ENCODE peak calls at places on chromosomes 2 and 18, in four cellular contexts. P is kidney tubule cell; Q is activated CD4-positive, alpha-beta T cell treated with anti-CD3 and anti-CD28 coated beads, Interleukin-2, amount 10 ng/mL, durations not matched to agents 7 days and 5 days; A is hepatic stellate cell. Y is an unnamed sample.

GRCh38 chr18:37294951-37295350 is 270.6 kb downstream of the CELF4 start:
- DNase-seq in P (peak; percentile 32), A (no peak), Q (no peak), Y (no peak)

GRCh38 chr2:166439078-166439477 is 55.0 kb downstream of the SCN7A start:
- DNase-seq in Q (no peak), P (no peak), A (no peak), Y (no peak)

GRCh38 chr2:125853626-125854025 is 802.3 kb upstream of the GYPC start:
- DNase-seq in Q (no peak), P (no peak), A (no peak), Y (no peak)

GRCh38 chr2:76684762-76685161 is 837.4 kb downstream of the LRRTM4 start:
- DNase-seq in P (no peak), Q (no peak), A (no peak), Y (no peak)

GRCh38 chr2:61328707-61329251 is 142.1 kb downstream of the USP34 start:
- DNase-seq in Q (no peak), A (no peak), P (peak; percentile 5), Y (no peak)

GRCh38 chr2:42072349-42073118 is 24.7 kb downstream of the PKDCC start:
- DNase-seq in P (no peak), Q (no peak), A (no peak), Y (no peak)

GRCh38 chr2:185676316-185676715 is 62.3 kb upstream of the FSIP2 start:
- DNase-seq in P (no peak), Q (no peak), A (no peak), Y (no peak)

GRCh38 chr18:73645175-73645715 is 502.4 kb downstream of the FBXO15 start:
- DNase-seq in Q (no peak), P (peak; percentile 50), A (no peak), Y (no peak)

GRCh38 chr2:226002438-226002837 is 602.9 kb downstream of the NYAP2 start:
- DNase-seq in Q (no peak), P (peak; percentile 93), A (peak; percentile 27), Y (no peak)

GRCh38 chr2:199596549-199596948 is 138.8 kb upstream of the SATB2 start:
- DNase-seq in A (no peak), Q (peak; percentile 16), P (peak; percentile 42), Y (no peak)

GRCh38 chr2:165610591-165611029 is 141.1 kb downstream of the CSRNP3 start:
- DNase-seq in A (no peak), P (no peak), Q (no peak), Y (no peak)

GRCh38 chr2:179106342-179107178 is 56.6 kb upstream of the CCDC141 start:
- DNase-seq in Q (no peak), A (peak; percentile 14), P (peak; percentile 96), Y (no peak)

GRCh38 chr2:191496838-191497237 is 181.1 kb upstream of the NABP1 start:
- DNase-seq in Q (no peak), P (no peak), A (no peak), Y (no peak)

GRCh38 chr2:24515841-24516240 is 24.8 kb downstream of the NCOA1 start:
- DNase-seq in A (no peak), P (peak; percentile 40), Q (no peak), Y (no peak)

GRCh38 chr2:232434563-232435374 is 21.2 kb upstream of the ALPI start:
- DNase-seq in A (no peak), Q (no peak), P (no peak), Y (no peak)

GRCh38 chr2:232008907-232009638 is 47.6 kb downstream of the DIS3L2 start:
- DNase-seq in P (peak; percentile 33), Q (no peak), A (no peak), Y (no peak)

GRCh38 chr2:6855860-6856547 is 9.7 kb downstream of the CMPK2 start:
- DNase-seq in P (peak; percentile 26), Q (no peak), A (no peak), Y (no peak)

GRCh38 chr2:99680946-99681345 is 191.1 kb upstream of the REV1 start:
- DNase-seq in P (peak; percentile 34), A (peak; percentile 61), Q (no peak), Y (no peak)

GRCh38 chr2:9030882-9031645 is 27.6 kb upstream of the MBOAT2 start:
- DNase-seq in P (no peak), A (no peak), Q (no peak), Y (no peak)

GRCh38 chr2:28273751-28274150 is 118.9 kb upstream of the FOSL2 start:
- DNase-seq in P (peak; percentile 89), Q (no peak), A (no peak), Y (no peak)

GRCh38 chr2:1738646-1739302 is 5.5 kb downstream of the PXDN start:
- DNase-seq in Q (no peak), P (no peak), A (no peak), Y (peak; percentile 9)

GRCh38 chr2:24919977-24920812 is at the start of gene ADCY3:
- DNase-seq in P (peak; percentile 53), A (peak; percentile 64), Q (peak; percentile 61), Y (peak; percentile 73)

GRCh38 chr2:223494987-223495386 is 107.2 kb downstream of the SCG2 start:
- DNase-seq in A (no peak), P (peak; percentile 58), Q (no peak), Y (no peak)